ENCODE peak calls at places on chromosomes 5 and 9, in eight cellular contexts. I is tibial nerve, D is body of pancreas, N is transverse colon, R is H1, Y is stomach, W is ovary, M is vagina. Q is an unnamed sample. For H3K4me1, the result is how much of the 10 kb centered on the place peaks cover.

GRCh38 chr9:14205463-14205862 is 108.5 kb downstream of the NFIB start:
- DNase-seq in W (no peak), M (no peak), N (no peak), R (no peak), Y (no peak), D (no peak), I (no peak), Q (no peak)

GRCh38 chr9:111852291-111852690 is 44.3 kb upstream of the UGCG start:
- DNase-seq in W (no peak), R (no peak), I (no peak), D (no peak), M (no peak), N (no peak), Y (no peak), Q (no peak)

GRCh38 chr9:113979713-113980086 is 98.4 kb downstream of the AMBP start:
- DNase-seq in R (no peak), I (no peak), M (no peak), Y (no peak), N (no peak), D (no peak), W (no peak), Q (no peak)

GRCh38 chr9:89879711-89880110 is 274.9 kb downstream of the GADD45G start:
- DNase-seq in D (peak), W (peak), M (no peak), Y (peak), N (no peak), I (peak), R (no peak), Q (no peak)

GRCh38 chr9:37386988-37387387 is 35.5 kb upstream of the GRHPR start:
- DNase-seq in D (no peak), W (no peak), R (no peak), I (no peak), M (no peak), Y (no peak), N (no peak), Q (no peak)

GRCh38 chr9:115594551-115594950 is 476.6 kb upstream of the TNC start:
- DNase-seq in D (no peak), M (no peak), Y (no peak), R (no peak), I (no peak), N (no peak), W (no peak), Q (no peak)

GRCh38 chr9:104740596-104740995 is 6.9 kb upstream of the NIPSNAP3A start:
- DNase-seq in D (no peak), R (no peak), I (no peak), Y (no peak), N (no peak), W (no peak), M (no peak), Q (no peak)

GRCh38 chr9:131661954-131662621 is 77.8 kb downstream of the RAPGEF1 start:
- DNase-seq in Y (no peak), R (no peak), N (no peak), I (no peak), W (no peak), D (no peak), M (no peak), Q (no peak)

GRCh38 chr5:7606840-7607453 is 211.0 kb downstream of the ADCY2 start:
- DNase-seq in N (no peak), I (no peak), R (peak), W (no peak), D (no peak), M (no peak), Y (no peak), Q (no peak)

GRCh38 chr9:29214702-29215248 is 1641.5 kb upstream of the C9orf72 start:
- DNase-seq in Y (no peak), N (no peak), I (no peak), D (no peak), R (no peak), M (no peak), W (no peak), Q (no peak)

GRCh38 chr9:21965401-21965951 is 28.7 kb downstream of the CDKN2A start:
- DNase-seq in M (no peak), R (no peak), D (peak), I (no peak), N (peak), Y (peak), W (no peak), Q (peak)

GRCh38 chr5:16742938-16743337 is 126.1 kb upstream of the RETREG1 start:
- DNase-seq in D (no peak), M (no peak), W (no peak), Y (no peak), I (no peak), R (no peak), N (no peak), Q (no peak)

GRCh38 chr5:134242146-134242545 is 16.3 kb upstream of the PPP2CA start:
- DNase-seq in N (peak), M (no peak), Y (no peak), I (no peak), D (no peak), W (peak), R (no peak), Q (no peak)

GRCh38 chr9:98993570-98993945 is 49.9 kb downstream of the COL15A1 start:
- DNase-seq in I (no peak), W (no peak), M (peak), R (no peak), N (peak), Y (no peak), D (no peak), Q (no peak)

GRCh38 chr5:87722286-87722685 is 309.6 kb upstream of the CCNH start:
- DNase-seq in R (no peak), W (no peak), I (no peak), N (no peak), D (no peak), M (no peak), Y (no peak), Q (no peak)

DNA sequence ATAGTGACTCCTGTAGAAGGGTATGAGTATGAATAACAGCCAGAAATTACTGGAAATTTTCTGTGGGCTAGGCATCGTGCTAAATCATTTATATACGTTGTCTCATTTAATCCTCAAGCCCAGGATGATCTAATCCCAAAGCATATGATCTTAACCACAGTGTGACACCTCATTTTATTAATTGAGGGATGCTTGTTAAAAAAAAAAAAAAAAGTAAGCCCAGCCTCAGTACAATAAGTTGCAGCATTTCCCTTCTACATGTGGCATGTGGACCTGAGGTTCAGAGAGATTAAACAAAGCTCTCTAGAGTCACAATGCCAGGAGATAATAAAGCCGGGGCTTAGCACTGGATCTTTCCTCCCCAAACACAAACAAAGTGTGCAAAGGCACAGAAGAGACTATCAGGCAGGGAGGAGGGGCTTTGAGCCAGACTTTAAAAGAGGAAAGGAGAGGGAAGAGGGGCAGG is 49.5 kb downstream of the KLF4 start:
- DNase-seq in I (no peak), W (no peak), D (no peak), R (no peak), M (no peak), Y (no peak), N (no peak), Q (no peak)
- H3K27ac ChIP-seq in I (no peak), W (no peak), D (no peak), R (no peak), M (no peak), Y (no peak), N (no peak), Q (no peak)

GRCh38 chr5:178266581-178266980 is 34.0 kb upstream of the PHYKPL start:
- DNase-seq in I (no peak), R (no peak), M (no peak), Y (no peak), N (no peak), D (no peak), W (no peak), Q (no peak)
- H3K4me1 ChIP-seq in I (under half), R (under half), M (under half), Y (under half), N (under half), D (under half), W (under half), Q (under half)

GRCh38 chr5:109689740-109690455 is at the start of gene MAN2A1:
- DNase-seq in I (peak), W (peak), N (peak), Y (peak), R (no peak), D (peak), M (no peak), Q (peak)
- TF ChIP-seq POLR2A in I (peak), W (peak), N (peak), Y (no peak), R (peak), D (peak), M (no peak), Q (no peak)

DNA sequence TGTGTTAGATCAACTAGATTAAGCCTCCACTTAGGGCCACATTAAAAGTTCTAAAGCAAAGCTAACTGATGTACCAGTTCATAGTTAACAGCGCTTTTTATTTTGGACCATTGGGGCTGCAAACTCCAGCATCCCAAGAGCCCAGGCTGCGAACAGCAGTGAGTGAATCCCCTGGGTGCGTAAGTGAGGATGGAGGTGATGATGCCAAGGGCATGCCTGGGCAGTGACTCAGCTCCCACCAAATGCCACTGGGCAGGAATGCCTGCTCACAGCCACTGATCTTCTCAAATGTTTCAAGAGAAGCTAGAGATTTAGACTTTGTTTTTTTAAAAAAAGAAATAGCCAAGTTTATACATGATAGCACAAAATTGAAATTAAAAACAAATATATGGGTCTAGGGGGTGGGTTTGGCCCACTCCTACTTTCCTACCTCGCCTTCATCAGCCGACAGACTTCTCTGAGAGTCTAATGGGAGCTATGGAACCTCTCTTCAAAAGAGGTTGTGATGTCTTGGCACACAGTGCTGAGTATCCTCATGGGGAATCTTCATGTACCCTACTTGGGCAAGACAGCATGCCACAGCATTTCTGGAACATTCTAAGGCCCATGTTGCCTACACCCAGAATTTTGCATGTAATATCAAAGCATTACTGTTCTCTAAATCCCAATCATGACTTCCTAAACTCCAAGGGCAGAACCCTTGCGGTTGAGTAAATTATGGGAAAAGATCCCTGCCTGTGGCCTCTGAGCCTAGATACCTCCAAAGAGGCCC is 398.1 kb downstream of the EBF1 start:
- DNase-seq in N (no peak), M (no peak), D (no peak), I (no peak), W (no peak), Y (no peak), R (no peak), Q (no peak)
- H3K27ac ChIP-seq in N (no peak), M (peak), D (no peak), I (peak), W (no peak), Y (no peak), R (no peak), Q (no peak)

GRCh38 chr5:181259283-181259682 is 1.7 kb downstream of the TRIM52 start:
- DNase-seq in D (no peak), M (no peak), W (no peak), I (no peak), R (no peak), Y (no peak), N (no peak), Q (no peak)
- H3K4me1 ChIP-seq in D (half or more), M (half or more), W (under half), I (half or more), R (under half), Y (half or more), N (under half), Q (half or more)

DNA sequence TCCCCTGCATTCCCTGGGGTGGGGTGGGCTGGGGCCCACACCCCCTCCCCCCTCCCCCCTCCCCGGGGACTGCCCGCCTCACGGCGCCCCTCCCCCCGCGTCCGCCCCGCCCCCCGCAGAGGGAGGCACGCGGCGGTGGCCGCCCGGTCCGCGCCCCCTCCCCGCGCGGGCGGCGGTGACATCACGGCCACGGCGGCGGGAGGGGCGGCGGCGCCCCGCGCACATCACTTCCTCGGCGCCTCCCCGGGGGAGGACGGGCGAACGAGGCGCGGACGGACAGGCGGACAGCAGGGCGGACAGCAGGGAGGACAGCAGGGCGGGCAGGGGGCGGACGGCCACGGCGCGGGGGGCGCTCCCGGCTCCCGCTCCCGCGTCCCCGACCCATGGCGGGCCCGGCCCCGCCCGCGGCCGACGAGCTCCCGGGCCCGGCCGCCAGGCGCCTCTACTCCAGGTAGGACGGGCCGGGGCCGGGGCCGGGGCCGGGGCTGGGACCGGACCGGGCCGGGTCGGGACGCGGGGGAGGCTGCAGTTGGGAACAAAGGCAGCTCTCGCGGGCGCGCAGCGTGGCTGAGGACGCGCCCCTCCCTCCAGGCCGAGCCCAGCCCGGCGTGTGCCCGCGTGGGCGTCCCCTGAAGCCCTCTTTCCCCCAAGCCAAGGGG is at the start of gene GPSM1:
- DNase-seq in R (no peak), W (peak), Y (no peak), D (peak), N (peak), I (peak), M (no peak), Q (peak)
- TF ChIP-seq POLR2A in R (no peak), W (peak), Y (no peak), D (no peak), N (no peak), I (peak), M (no peak), Q (no peak)

DNA sequence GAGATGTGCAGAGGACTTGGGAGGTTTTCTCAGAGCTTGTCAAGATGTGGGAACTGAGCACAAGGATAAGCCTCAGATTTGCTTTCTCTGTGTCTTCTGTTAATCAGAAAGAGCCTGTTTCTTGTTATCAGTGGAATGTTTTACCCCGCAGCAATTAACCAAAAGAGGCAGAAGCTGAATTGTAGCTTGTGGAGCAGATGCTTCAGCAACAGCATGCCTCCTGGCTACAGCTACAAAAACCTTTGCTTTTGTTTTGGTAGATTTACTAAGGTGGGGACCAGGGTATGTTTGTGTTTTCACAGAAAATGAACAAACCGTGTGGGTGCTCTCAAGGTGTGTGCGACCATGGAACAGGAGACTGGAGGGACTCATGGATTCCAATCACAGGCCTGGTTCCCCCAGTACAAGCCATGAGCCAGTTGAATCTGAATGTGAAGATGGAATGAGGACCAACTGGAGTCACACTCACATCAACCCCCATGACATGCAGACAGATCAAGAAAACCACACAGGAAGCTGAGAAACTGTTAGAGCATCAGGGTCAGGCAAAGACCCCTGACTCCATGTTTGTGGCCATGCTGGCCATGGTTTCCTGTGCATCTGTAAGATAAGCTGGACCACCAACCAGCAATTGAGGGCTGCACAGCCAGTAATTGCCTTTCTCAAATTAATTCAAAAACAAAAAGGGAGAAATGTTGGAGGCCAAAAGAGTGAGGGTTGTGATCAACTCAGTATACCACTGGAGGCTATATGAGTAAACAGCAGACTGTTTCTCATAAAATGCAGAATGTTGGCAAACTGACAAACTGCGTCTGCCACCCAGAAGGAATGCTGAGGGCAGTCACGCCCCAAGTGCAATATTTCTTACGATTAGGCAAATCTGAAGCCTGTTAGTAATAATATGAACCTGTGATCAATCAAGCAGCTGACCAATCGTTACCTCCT is 6.8 kb downstream of the UGT3A2 start:
- DNase-seq in I (no peak), Y (no peak), D (no peak), W (no peak), R (no peak), M (no peak), N (no peak), Q (no peak)
- H3K27ac ChIP-seq in I (no peak), Y (no peak), D (no peak), W (no peak), R (no peak), M (no peak), N (no peak), Q (no peak)

GRCh38 chr9:700365-701282 is 140.9 kb upstream of the DMRT1 start:
- DNase-seq in Y (no peak), D (no peak), W (no peak), R (no peak), M (no peak), N (no peak), I (no peak), Q (no peak)

GRCh38 chr9:696332-697090 is 145.0 kb upstream of the DMRT1 start:
- DNase-seq in N (no peak), M (no peak), D (no peak), Y (no peak), I (no peak), R (no peak), W (peak), Q (no peak)

GRCh38 chr9:698937-699336 is 142.6 kb upstream of the DMRT1 start:
- DNase-seq in R (no peak), M (no peak), W (no peak), I (no peak), D (no peak), N (no peak), Y (no peak), Q (no peak)

GRCh38 chr9:698276-698675 is 143.2 kb upstream of the DMRT1 start:
- DNase-seq in I (no peak), W (no peak), Y (no peak), D (no peak), N (no peak), M (no peak), R (no peak), Q (no peak)

GRCh38 chr9:699396-699795 is 142.1 kb upstream of the DMRT1 start:
- DNase-seq in M (no peak), Y (no peak), I (no peak), R (no peak), W (no peak), N (no peak), D (no peak), Q (no peak)
- H3K4me1 ChIP-seq in M (half or more), Y (half or more), I (half or more), R (under half), W (under half), N (under half), D (under half), Q (under half)

DNA sequence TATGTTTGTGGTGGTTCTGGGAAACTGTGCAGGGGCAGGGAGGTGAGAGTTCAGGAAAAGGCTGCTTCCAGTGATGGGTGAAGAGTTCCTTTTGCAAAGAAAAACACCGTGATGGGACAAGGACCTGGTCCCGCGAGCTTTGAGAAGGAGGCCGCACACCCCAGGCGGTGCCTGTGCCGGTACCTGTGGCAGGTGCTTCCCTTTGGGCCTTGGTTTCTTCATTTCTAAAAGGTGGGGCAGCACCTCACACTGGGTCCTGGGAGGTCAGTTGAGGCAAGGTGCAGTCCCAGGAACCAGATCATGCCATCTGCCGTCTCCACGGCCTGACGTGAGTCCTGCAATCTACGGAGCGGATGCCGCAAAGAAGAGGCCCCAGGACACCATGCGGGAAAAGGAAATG is 131.4 kb downstream of the CACNA1B start:
- DNase-seq in N (no peak), M (no peak), R (no peak), Y (no peak), D (peak), W (no peak), I (no peak), Q (no peak)
- TF ChIP-seq POLR2A in N (no peak), M (no peak), R (no peak), Y (no peak), D (no peak), W (no peak), I (no peak), Q (no peak)

Q was measured in upper lobe of left lung.